ENCODE peak calls at places on chromosome 17, in eight cellular contexts. S, K, X, H, Y, V, W and F are unnamed samples. For H3K4me1, the result is how much of the 10 kb centered on the place peaks cover.

GRCh38 chr17:81021531-81022370 is 13.2 kb upstream of the BAIAP2 start:
- DNase-seq in S (no peak), K (no peak), X (no peak), H (no peak), Y (no peak), V (no peak), W (no peak), F (no peak)

GRCh38 chr17:6748617-6749016 is 7.2 kb upstream of the XAF1 start:
- DNase-seq in S (no peak), K (no peak), X (no peak), H (no peak), Y (no peak), V (no peak), W (no peak), F (no peak)

GRCh38 chr17:17900615-17901520 is 64.1 kb upstream of the SREBF1 start:
- DNase-seq in S (no peak), K (peak), X (peak), H (peak), Y (peak), V (peak), W (peak), F (peak)

GRCh38 chr17:16929281-16929680 is 42.6 kb downstream of the TNFRSF13B start:
- DNase-seq in S (no peak), K (no peak), X (no peak), H (no peak), Y (no peak), V (no peak), W (no peak), F (no peak)

GRCh38 chr17:41547921-41548843 is 20.1 kb upstream of the KRT19 start:
- DNase-seq in S (no peak), K (peak), X (peak), H (no peak), Y (peak), V (peak), W (peak), F (peak)

GRCh38 chr17:34852614-34853013 is 108.6 kb downstream of the CCT6B start:
- DNase-seq in S (peak), K (no peak), X (no peak), H (no peak), Y (no peak), V (no peak), W (no peak), F (peak)

GRCh38 chr17:16512011-16512410 is 20.0 kb upstream of the LRRC75A start:
- DNase-seq in S (peak), K (no peak), X (no peak), H (no peak), Y (no peak), V (no peak), W (no peak), F (peak)

GRCh38 chr17:56808503-56808902 is 25.2 kb downstream of the C17orf67 start:
- DNase-seq in S (no peak), K (no peak), X (no peak), H (no peak), Y (no peak), V (no peak), W (no peak), F (peak)

GRCh38 chr17:2393954-2394749 is 6.7 kb downstream of the MNT start:
- DNase-seq in S (no peak), K (no peak), X (no peak), H (no peak), Y (no peak), V (peak), W (no peak), F (no peak)

GRCh38 chr17:29616300-29617048 is 6.2 kb downstream of the CORO6 start:
- DNase-seq in S (no peak), K (no peak), X (no peak), H (no peak), Y (no peak), V (no peak), W (no peak), F (no peak)

DNA sequence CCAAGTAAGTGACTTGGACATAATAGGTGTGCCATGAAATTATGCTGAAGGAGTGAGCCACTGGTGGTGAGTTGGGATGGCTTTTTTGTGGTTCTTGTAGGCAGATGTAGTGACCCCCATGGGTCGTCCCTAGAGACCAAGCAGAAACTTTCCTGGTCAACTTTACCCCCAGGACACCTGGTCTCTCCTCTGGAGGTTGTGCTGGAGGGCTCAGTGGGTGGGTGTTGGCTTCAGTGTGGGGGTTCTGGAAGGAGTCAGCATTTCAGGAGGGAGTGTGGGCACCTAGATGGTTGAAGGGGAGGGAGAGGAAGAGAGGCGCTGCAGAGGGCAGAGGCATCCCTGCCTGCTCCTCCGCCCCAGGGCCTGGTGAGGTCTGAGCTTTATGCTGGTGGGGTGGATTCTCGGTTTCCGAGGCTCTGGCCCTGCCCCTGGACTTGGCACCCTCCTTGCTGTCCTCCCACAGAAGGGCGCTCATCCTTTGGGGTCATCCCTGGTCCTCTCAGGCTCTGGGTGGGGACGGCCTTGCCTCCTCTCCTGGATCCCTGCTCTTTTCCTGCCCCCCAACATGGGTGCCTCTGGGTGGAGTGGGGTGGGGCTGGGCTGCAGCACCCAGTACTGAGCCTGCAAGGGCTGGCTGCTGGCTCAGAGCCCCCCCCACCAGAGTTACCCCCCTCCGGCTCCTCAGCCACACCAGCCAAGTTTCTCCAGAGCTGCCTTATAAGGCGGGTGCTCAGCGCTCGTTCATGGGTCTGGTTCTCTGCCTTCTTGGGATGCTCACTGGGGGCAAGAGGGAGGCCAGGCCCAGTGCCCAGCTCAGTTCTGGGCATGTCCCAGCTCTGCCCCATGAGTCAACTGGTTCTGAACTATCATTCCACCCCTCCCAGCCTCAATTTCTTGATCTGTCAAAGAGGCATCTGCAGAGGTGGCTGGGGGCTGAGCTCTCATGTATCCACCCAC is 266.8 kb downstream of the SEC14L1 start:
- DNase-seq in S (peak), K (peak), X (no peak), H (no peak), Y (no peak), V (no peak), W (no peak), F (no peak)
- H3K4me1 ChIP-seq in S (half or more), K (half or more), X (under half), H (under half), Y (half or more), V (under half), W (half or more), F (under half)

DNA sequence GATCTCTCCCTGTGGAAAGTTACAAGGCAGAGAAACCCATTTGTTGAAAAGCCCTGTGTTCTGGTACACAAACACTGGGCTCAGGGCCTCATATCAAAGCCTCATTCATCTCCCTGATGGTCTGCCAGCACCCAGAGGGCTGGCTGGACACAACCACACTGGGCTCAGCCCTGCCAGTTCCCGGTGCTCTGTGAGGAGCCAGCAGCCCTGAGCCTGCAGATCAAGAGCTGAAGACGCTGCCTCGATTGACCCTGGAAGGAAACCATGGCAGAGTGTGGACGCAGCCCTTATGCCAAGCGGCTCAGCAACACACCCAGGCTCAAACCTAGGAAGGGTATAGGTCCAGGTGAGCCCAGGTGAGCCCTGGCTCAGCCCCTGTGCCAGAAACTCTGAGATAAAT is 2.6 kb downstream of the SLC39A11 start:
- DNase-seq in S (no peak), K (no peak), X (no peak), H (no peak), Y (no peak), V (no peak), W (no peak), F (no peak)
- H3K4me3 ChIP-seq in S (no peak), K (no peak), X (no peak), H (no peak), Y (no peak), V (no peak), W (no peak), F (no peak)

GRCh38 chr17:47902039-47902744 is 6.2 kb downstream of the SP2 start:
- DNase-seq in S (no peak), K (no peak), X (no peak), H (no peak), Y (no peak), V (no peak), W (no peak), F (peak)

GRCh38 chr17:47906443-47906842 is 10.4 kb downstream of the SP2 start:
- DNase-seq in S (no peak), K (no peak), X (no peak), H (no peak), Y (no peak), V (no peak), W (no peak), F (no peak)

GRCh38 chr17:47901423-47901822 is 5.4 kb downstream of the SP2 start:
- DNase-seq in S (no peak), K (no peak), X (no peak), H (no peak), Y (no peak), V (no peak), W (no peak), F (no peak)

GRCh38 chr17:47907932-47908562 is 12.0 kb downstream of the SP2 start:
- DNase-seq in S (no peak), K (no peak), X (no peak), H (no peak), Y (no peak), V (no peak), W (no peak), F (no peak)

GRCh38 chr17:47905221-47905733 is 9.2 kb downstream of the SP2 start:
- DNase-seq in S (no peak), K (peak), X (peak), H (peak), Y (peak), V (peak), W (peak), F (peak)
- H3K4me1 ChIP-seq in S (under half), K (half or more), X (under half), H (under half), Y (under half), V (under half), W (under half), F (under half)

GRCh38 chr17:50532452-50533024 is at the start of gene EPN3:
- DNase-seq in S (no peak), K (no peak), X (peak), H (no peak), Y (no peak), V (peak), W (no peak), F (no peak)
- H3K4me3 ChIP-seq in S (no peak), K (no peak), X (peak), H (peak), Y (no peak), V (peak), W (no peak), F (no peak)

GRCh38 chr17:78138204-78139060 is 7.8 kb upstream of the C17orf99 start:
- DNase-seq in S (no peak), K (no peak), X (no peak), H (no peak), Y (no peak), V (no peak), W (no peak), F (no peak)
- H3K4me1 ChIP-seq in S (under half), K (under half), X (under half), H (under half), Y (under half), V (under half), W (under half), F (under half)

DNA sequence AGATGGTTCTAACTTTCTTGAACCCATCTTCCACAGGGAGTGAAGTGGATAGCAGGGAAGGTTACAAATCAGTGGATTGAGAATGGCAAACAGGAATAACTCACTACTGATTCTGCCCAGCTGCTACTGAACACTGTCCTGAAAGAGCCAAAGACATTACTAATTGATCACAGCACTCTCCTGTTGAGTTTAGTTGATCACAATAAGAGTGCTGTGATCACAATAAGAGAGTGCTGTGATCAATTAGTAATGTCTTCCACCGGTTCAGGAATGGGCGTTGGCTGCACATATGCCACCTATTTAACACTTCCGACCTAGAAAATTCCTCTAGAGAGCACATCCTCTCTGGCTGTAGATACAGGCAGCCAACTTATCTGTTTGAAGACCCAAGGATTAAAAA is 11.4 kb downstream of the CFAP97D1 start:
- DNase-seq in S (peak), K (no peak), X (no peak), H (no peak), Y (peak), V (no peak), W (peak), F (peak)
- H3K4me3 ChIP-seq in S (no peak), K (no peak), X (no peak), H (no peak), Y (no peak), V (no peak), W (no peak), F (peak)